ENCODE peak calls at places on chromosome 7, in ten cellular contexts. S is CD8-positive, alpha-beta T cell; U is cardiac muscle cell; F is colonic mucosa; J is psoas muscle; O is fibroblast of lung; W is sigmoid colon; M is ovary; R is body of pancreas; X is stomach. N is an unnamed sample. For H3K4me1, the result is how much of the 10 kb centered on the place peaks cover.

GRCh38 chr7:6286486-6286885 is 14.1 kb upstream of the CYTH3 start:
- DNase-seq in S (no peak), U (no peak), F (no peak), J (no peak), O (no peak), W (peak), M (no peak), R (no peak), X (no peak), N (no peak)

GRCh38 chr7:105672820-105673219 is 91.5 kb upstream of the EFCAB10 start:
- DNase-seq in S (no peak), U (no peak), F (no peak), J (no peak), O (no peak), W (no peak), M (no peak), R (no peak), X (no peak), N (no peak)

GRCh38 chr7:44748948-44749731 is 493 bp downstream of the ZMIZ2 start:
- DNase-seq in S (no peak), U (peak), F (no peak), J (peak), O (no peak), W (no peak), M (no peak), R (no peak), X (no peak), N (no peak)

GRCh38 chr7:21912931-21913780 is 32.5 kb downstream of the CDCA7L start:
- DNase-seq in S (no peak), U (no peak), F (no peak), J (no peak), O (no peak), W (no peak), M (no peak), R (no peak), X (no peak), N (no peak)

GRCh38 chr7:2824678-2825461 is 19.2 kb downstream of the GNA12 start:
- DNase-seq in S (no peak), U (no peak), F (no peak), J (no peak), O (peak), W (peak), M (no peak), R (no peak), X (no peak), N (no peak)

GRCh38 chr7:24587853-24588252 is 14.6 kb downstream of the PALS2 start:
- DNase-seq in S (peak), U (peak), F (no peak), J (peak), O (no peak), W (no peak), M (no peak), R (no peak), X (no peak), N (no peak)

GRCh38 chr7:8389898-8390642 is 43.3 kb upstream of the NXPH1 start:
- DNase-seq in S (no peak), U (peak), F (peak), J (peak), O (no peak), W (no peak), M (no peak), R (peak), X (no peak), N (no peak)

GRCh38 chr7:40551685-40552576 is 417.1 kb downstream of the SUGCT start:
- DNase-seq in S (no peak), U (no peak), F (no peak), J (no peak), O (peak), W (no peak), M (no peak), R (no peak), X (no peak), N (no peak)

GRCh38 chr7:50605059-50605458 is 39.9 kb upstream of the DDC start:
- DNase-seq in S (no peak), U (no peak), F (no peak), J (no peak), O (no peak), W (no peak), M (no peak), R (no peak), X (no peak), N (no peak)

GRCh38 chr7:28986028-28986427 is 27.9 kb upstream of the TRIL start:
- DNase-seq in S (no peak), U (no peak), F (no peak), J (no peak), O (no peak), W (no peak), M (no peak), R (no peak), X (peak), N (no peak)

GRCh38 chr7:133688483-133689239 is 435.8 kb downstream of the EXOC4 start:
- DNase-seq in S (no peak), U (no peak), F (no peak), J (no peak), O (peak), W (no peak), M (no peak), R (no peak), X (no peak), N (no peak)

GRCh38 chr7:121302214-121302745 is 26.5 kb upstream of the WNT16 start:
- DNase-seq in S (no peak), U (no peak), F (no peak), J (no peak), O (peak), W (no peak), M (no peak), R (no peak), X (no peak), N (no peak)

GRCh38 chr7:105806592-105807266 is 69.7 kb downstream of the ATXN7L1 start:
- DNase-seq in S (no peak), U (no peak), F (peak), J (no peak), O (peak), W (no peak), M (no peak), R (no peak), X (peak), N (no peak)

GRCh38 chr7:112431803-112432202 is 18.5 kb upstream of the IFRD1 start:
- DNase-seq in S (no peak), U (no peak), F (no peak), J (no peak), O (no peak), W (no peak), M (no peak), R (no peak), X (no peak), N (no peak)

GRCh38 chr7:27198871-27199801 is 755 bp downstream of the HOXA13 start:
- DNase-seq in S (no peak), U (no peak), F (peak), J (no peak), O (no peak), W (no peak), M (no peak), R (no peak), X (no peak), N (no peak)

GRCh38 chr7:156560075-156560474 is 80.5 kb upstream of the RNF32 start:
- DNase-seq in S (no peak), U (no peak), F (peak), J (no peak), O (no peak), W (no peak), M (no peak), R (no peak), X (no peak), N (no peak)

GRCh38 chr7:92830532-92831110 is 5.8 kb downstream of the CDK6 start:
- DNase-seq in S (no peak), U (no peak), F (no peak), J (no peak), O (peak), W (no peak), M (no peak), R (no peak), X (no peak), N (no peak)

GRCh38 chr7:22563621-22564241 is 63.7 kb upstream of the STEAP1B start:
- DNase-seq in S (no peak), U (peak), F (no peak), J (no peak), O (peak), W (no peak), M (no peak), R (no peak), X (no peak), N (no peak)

GRCh38 chr7:139033346-139034114 is 2.3 kb downstream of the ZC3HAV1L start:
- DNase-seq in S (no peak), U (no peak), F (no peak), J (no peak), O (no peak), W (no peak), M (no peak), R (no peak), X (no peak), N (no peak)
- H3K4me1 ChIP-seq in S (under half), U (under half), F (under half), J (under half), O (under half), W (under half), M (under half), R (under half), X (under half), N (under half)

GRCh38 chr7:102396710-102397019 is 502 bp downstream of the PRKRIP1 start:
- DNase-seq in S (no peak), U (no peak), F (no peak), J (no peak), O (no peak), W (no peak), M (no peak), R (no peak), X (no peak), N (no peak)
- H3K27ac ChIP-seq in S (peak), U (peak), F (peak), J (peak), O (peak), W (peak), M (peak), R (peak), X (peak), N (peak)

GRCh38 chr7:142523821-142524460 is 225.3 kb upstream of the PRSS1 start:
- DNase-seq in S (no peak), U (no peak), F (no peak), J (no peak), O (no peak), W (no peak), M (no peak), R (no peak), X (no peak), N (no peak)
- TF ChIP-seq CTCF in S (no peak), U (peak), F (no peak), J (no peak), O (peak), W (no peak), M (no peak), R (no peak), X (no peak), N (no peak)

GRCh38 chr7:142806957-142807356 is 36.2 kb downstream of the PRSS2 start:
- DNase-seq in S (no peak), U (no peak), F (no peak), J (no peak), O (no peak), W (no peak), M (no peak), R (no peak), X (no peak), N (no peak)

GRCh38 chr7:142808802-142809583 is 38.2 kb downstream of the PRSS2 start:
- DNase-seq in S (peak), U (no peak), F (peak), J (no peak), O (peak), W (no peak), M (no peak), R (peak), X (peak), N (no peak)

GRCh38 chr7:142808461-142808801 is 37.7 kb downstream of the PRSS2 start:
- DNase-seq in S (no peak), U (no peak), F (no peak), J (no peak), O (no peak), W (no peak), M (no peak), R (no peak), X (no peak), N (no peak)

GRCh38 chr7:142809671-142810070 is 38.9 kb downstream of the PRSS2 start:
- DNase-seq in S (no peak), U (no peak), F (no peak), J (no peak), O (no peak), W (no peak), M (no peak), R (no peak), X (no peak), N (no peak)

DNA sequence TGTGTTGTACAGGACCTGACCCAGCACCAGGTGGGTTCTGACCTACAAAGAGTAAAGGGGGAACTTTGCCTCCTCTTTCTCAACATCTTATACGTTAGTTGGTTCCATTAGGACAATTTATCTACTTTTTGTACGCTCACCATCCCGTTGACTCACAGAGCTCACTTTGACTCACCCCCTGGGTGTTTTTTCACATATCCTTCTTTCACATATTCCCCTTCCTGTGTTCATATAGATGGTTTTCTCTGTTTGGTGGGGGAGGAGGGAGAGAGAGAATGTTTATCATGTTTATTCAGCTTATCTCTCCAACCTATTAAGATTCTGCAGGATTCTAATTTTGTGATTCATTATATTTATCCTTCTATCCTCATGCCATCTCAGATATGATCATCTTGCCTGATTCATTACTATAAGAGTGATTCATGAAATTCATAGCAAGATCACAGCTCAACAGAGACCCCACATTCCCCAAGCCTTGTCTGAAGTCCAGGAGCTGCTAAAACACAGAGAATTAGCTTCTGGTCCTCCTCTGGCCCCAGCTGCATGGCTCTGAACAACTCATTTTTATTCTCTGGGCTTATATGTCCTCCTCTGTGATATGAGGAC is 37.2 kb downstream of the PRSS2 start:
- DNase-seq in S (no peak), U (no peak), F (no peak), J (no peak), O (peak), W (no peak), M (no peak), R (no peak), X (no peak), N (no peak)
- H3K4me1 ChIP-seq in S (half or more), U (under half), F (under half), J (under half), O (under half), W (under half), M (under half), R (under half), X (under half), N (under half)

GRCh38 chr7:136677456-136678365 is 190.7 kb upstream of the CHRM2 start:
- DNase-seq in S (no peak), U (no peak), F (no peak), J (no peak), O (peak), W (no peak), M (no peak), R (no peak), X (no peak), N (no peak)
- H3K27ac ChIP-seq in S (no peak), U (no peak), F (no peak), J (no peak), O (peak), W (no peak), M (no peak), R (no peak), X (no peak), N (no peak)

GRCh38 chr7:128219646-128220045 is 21.4 kb upstream of the LEP start:
- DNase-seq in S (no peak), U (no peak), F (no peak), J (no peak), O (no peak), W (peak), M (no peak), R (no peak), X (no peak), N (no peak)

GRCh38 chr7:128217030-128217805 is 23.9 kb upstream of the LEP start:
- DNase-seq in S (no peak), U (no peak), F (no peak), J (no peak), O (peak), W (peak), M (no peak), R (no peak), X (no peak), N (peak)

GRCh38 chr7:128215281-128215680 is 25.8 kb upstream of the LEP start:
- DNase-seq in S (no peak), U (no peak), F (no peak), J (no peak), O (peak), W (no peak), M (no peak), R (no peak), X (no peak), N (no peak)

GRCh38 chr7:128215739-128216138 is 25.3 kb upstream of the LEP start:
- DNase-seq in S (no peak), U (no peak), F (no peak), J (no peak), O (peak), W (peak), M (no peak), R (no peak), X (no peak), N (no peak)

GRCh38 chr7:128217972-128218652 is 23.0 kb upstream of the LEP start:
- DNase-seq in S (no peak), U (no peak), F (no peak), J (no peak), O (peak), W (peak), M (no peak), R (no peak), X (no peak), N (no peak)
- TF ChIP-seq CTCF in S (no peak), U (peak), F (no peak), J (no peak), O (peak), W (no peak), M (no peak), R (no peak), X (no peak), N (no peak)

GRCh38 chr7:115816318-115816974 is 214.1 kb downstream of the TFEC start:
- DNase-seq in S (no peak), U (no peak), F (no peak), J (no peak), O (no peak), W (no peak), M (no peak), R (no peak), X (no peak), N (no peak)

DNA sequence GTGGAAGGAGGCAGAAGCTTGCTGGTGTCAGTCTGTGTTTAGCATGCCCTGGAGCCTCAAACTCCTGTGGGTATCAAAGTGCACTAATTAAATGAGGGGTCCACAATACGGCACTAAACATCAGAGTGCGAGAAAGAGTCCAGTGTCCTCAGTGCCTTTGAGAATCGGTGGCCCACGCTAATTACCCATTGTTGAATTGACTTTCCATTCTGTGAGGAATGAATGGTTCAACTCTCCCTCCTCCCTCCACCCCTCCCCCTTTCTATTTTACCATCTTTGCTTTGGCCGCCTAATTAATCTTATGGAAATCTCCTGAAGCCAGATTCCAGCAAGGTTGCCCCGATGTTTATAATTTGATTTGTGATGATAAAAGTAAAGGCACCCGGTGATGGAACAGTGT is 217.8 kb downstream of the TFEC start:
- DNase-seq in S (no peak), U (no peak), F (no peak), J (no peak), O (no peak), W (no peak), M (no peak), R (no peak), X (no peak), N (no peak)
- H3K4me1 ChIP-seq in S (under half), U (under half), F (under half), J (under half), O (under half), W (under half), M (under half), R (under half), X (under half), N (under half)

GRCh38 chr7:95558866-95559265 is 37.5 kb downstream of the PDK4 start:
- DNase-seq in S (no peak), U (no peak), F (no peak), J (no peak), O (no peak), W (no peak), M (no peak), R (no peak), X (no peak), N (no peak)

GRCh38 chr7:95560674-95561073 is 35.6 kb downstream of the PDK4 start:
- DNase-seq in S (no peak), U (no peak), F (no peak), J (no peak), O (no peak), W (no peak), M (no peak), R (no peak), X (no peak), N (no peak)
- H3K27ac ChIP-seq in S (no peak), U (no peak), F (no peak), J (no peak), O (no peak), W (no peak), M (no peak), R (peak), X (no peak), N (no peak)

GRCh38 chr7:114312649-114313048 is 102.0 kb upstream of the FOXP2 start:
- DNase-seq in S (no peak), U (no peak), F (no peak), J (no peak), O (no peak), W (no peak), M (no peak), R (no peak), X (no peak), N (no peak)

GRCh38 chr7:114309729-114310128 is 104.9 kb upstream of the FOXP2 start:
- DNase-seq in S (no peak), U (no peak), F (no peak), J (no peak), O (no peak), W (no peak), M (no peak), R (no peak), X (no peak), N (no peak)

GRCh38 chr7:114310344-114311118 is 104.1 kb upstream of the FOXP2 start:
- DNase-seq in S (no peak), U (no peak), F (no peak), J (no peak), O (no peak), W (no peak), M (no peak), R (no peak), X (no peak), N (no peak)
- TF ChIP-seq CTCF in S (no peak), U (no peak), F (no peak), J (peak), O (peak), W (no peak), M (peak), R (peak), X (no peak), N (no peak)

N was measured in left ventricle myocardium inferior.